ENCODE peak calls at places on chromosomes 7 and 10, in ten cellular contexts. W is amniotic stem cell; B is lower leg skin; M is T-helper 9 cell; N is epithelial cell of esophagus; K is Calu3; V is stomach; Z is stimulated activated CD4-positive, alpha-beta T cell treated with anti-CD3 and anti-CD28 coated beads, Interleukin-1b, Interleukin-23, amount 100 ng/mL, for 1 hour; Q is NCI-H446; T is SW480. L is an unnamed sample.
A peak's percentile ranks its signal among the peaks of the same experiment; 100 is the strongest.

GRCh38 chr7:51054231-51054630 is 262.4 kb downstream of the COBL start:
- DNase-seq in B (no peak), Z (no peak), W (no peak), T (no peak), K (no peak), Q (no peak), V (no peak), N (no peak), M (no peak), L (no peak)

GRCh38 chr7:140866926-140867325 is 57.8 kb downstream of the BRAF start:
- DNase-seq in M (no peak), T (no peak), Q (no peak), K (no peak), B (no peak), Z (no peak), W (no peak), N (peak; percentile 14), V (no peak), L (no peak)

GRCh38 chr10:51860257-51860656 is 160.9 kb upstream of the CSTF2T start:
- DNase-seq in B (peak; percentile 74), Z (no peak), T (no peak), M (no peak), K (no peak), W (no peak), Q (no peak), V (no peak), N (peak; percentile 51), L (no peak)

GRCh38 chr7:31688347-31688746 is 1.3 kb downstream of the PPP1R17 start:
- DNase-seq in Q (no peak), Z (no peak), N (no peak), V (no peak), W (no peak), T (no peak), K (no peak), M (no peak), B (no peak), L (no peak)

GRCh38 chr7:133207687-133208086 is 45.2 kb upstream of the EXOC4 start:
- DNase-seq in V (no peak), K (no peak), Z (no peak), M (no peak), N (no peak), Q (no peak), W (no peak), T (no peak), B (no peak), L (no peak)

GRCh38 chr7:21076054-21076453 is 289.4 kb upstream of the SP8 start:
- DNase-seq in V (no peak), T (peak; percentile 73), M (no peak), Q (no peak), W (no peak), N (peak; percentile 34), K (no peak), B (no peak), Z (no peak), L (no peak)

GRCh38 chr10:62818426-62819011 is 2.4 kb upstream of the EGR2 start:
- DNase-seq in K (peak; percentile 73), Z (no peak), T (no peak), V (no peak), N (no peak), B (no peak), W (no peak), Q (no peak), M (peak; percentile 38), L (peak; percentile 17)

GRCh38 chr7:108347616-108348015 is 108.6 kb downstream of the NRCAM start:
- DNase-seq in M (no peak), V (no peak), Q (no peak), W (no peak), T (no peak), Z (no peak), N (peak; percentile 59), B (no peak), K (peak; percentile 12), L (no peak)

GRCh38 chr7:151247611-151248176 is 800 bp downstream of the SMARCD3 start:
- DNase-seq in T (no peak), B (no peak), N (no peak), Q (no peak), Z (no peak), V (no peak), M (no peak), W (no peak), K (no peak), L (no peak)

GRCh38 chr10:113047605-113047962 is 97.5 kb downstream of the TCF7L2 start:
- DNase-seq in T (no peak), K (no peak), N (peak; percentile 57), Z (no peak), M (no peak), Q (no peak), B (no peak), W (no peak), V (no peak), L (no peak)

L was measured in T-helper 17 cell.